ENCODE peak calls at places on chromosomes 3 and 15, in eight cellular contexts. H is WERI-Rb-1; Q is effector memory CD8-positive, alpha-beta T cell; A is iPS DF 6.9; I is central memory CD4-positive, alpha-beta T cell; K is AG08395; T is activated T-helper 1 cell treated with anti-CD3 and anti-CD28 coated beads, Interleukin-2, amount 50 U/mL, for 16 hours; W is AG04450. Y is an unnamed sample.

GRCh38 chr3:52494446-52494845 is 692 bp upstream of the STAB1 start:
- DNase-seq in H (no peak), Q (no peak), A (no peak), I (no peak), K (no peak), T (no peak), W (no peak), Y (no peak)

GRCh38 chr3:194377708-194378107 is 8.2 kb upstream of the LRRC15 start:
- DNase-seq in H (no peak), Q (no peak), A (no peak), I (no peak), K (no peak), T (no peak), W (no peak), Y (no peak)

GRCh38 chr15:95684693-95685115 is 645.8 kb upstream of the NR2F2 start:
- DNase-seq in H (no peak), Q (no peak), A (no peak), I (no peak), K (peak), T (no peak), W (peak), Y (no peak)

GRCh38 chr15:99073008-99073714 is 31.7 kb upstream of the SYNM start:
- DNase-seq in H (no peak), Q (no peak), A (no peak), I (no peak), K (no peak), T (no peak), W (no peak), Y (no peak)

GRCh38 chr15:64686130-64686735 is 89.2 kb downstream of the RBPMS2 start:
- DNase-seq in H (peak), Q (peak), A (no peak), I (peak), K (peak), T (no peak), W (no peak), Y (peak)

GRCh38 chr3:177781686-177782161 is 584.4 kb upstream of the TBL1XR1 start:
- DNase-seq in H (no peak), Q (no peak), A (no peak), I (no peak), K (peak), T (no peak), W (peak), Y (no peak)

GRCh38 chr3:244041-244440 is 47.5 kb downstream of the CHL1 start:
- DNase-seq in H (no peak), Q (no peak), A (no peak), I (no peak), K (no peak), T (no peak), W (peak), Y (no peak)

GRCh38 chr15:51286816-51287215 is 51.6 kb downstream of the CYP19A1 start:
- DNase-seq in H (peak), Q (no peak), A (no peak), I (no peak), K (no peak), T (no peak), W (no peak), Y (no peak)

GRCh38 chr3:13420051-13420816 is at the start of gene NUP210:
- DNase-seq in H (peak), Q (no peak), A (no peak), I (no peak), K (no peak), T (peak), W (no peak), Y (peak)

GRCh38 chr15:61871926-61872522 is 188.2 kb downstream of the VPS13C start:
- DNase-seq in H (no peak), Q (no peak), A (no peak), I (peak), K (peak), T (no peak), W (no peak), Y (peak)

GRCh38 chr3:104896624-104897023 is 470.1 kb upstream of the ALCAM start:
- DNase-seq in H (no peak), Q (no peak), A (no peak), I (no peak), K (no peak), T (no peak), W (no peak), Y (no peak)

GRCh38 chr3:23981955-23982354 is 36.9 kb downstream of the NR1D2 start:
- DNase-seq in H (no peak), Q (no peak), A (no peak), I (no peak), K (no peak), T (no peak), W (no peak), Y (no peak)

GRCh38 chr3:24508423-24508839 is 13.8 kb upstream of the THRB start:
- DNase-seq in H (no peak), Q (no peak), A (no peak), I (no peak), K (no peak), T (no peak), W (no peak), Y (no peak)

GRCh38 chr3:34090876-34091275 is 292.4 kb downstream of the PDCD6IP start:
- DNase-seq in H (peak), Q (no peak), A (no peak), I (no peak), K (no peak), T (no peak), W (no peak), Y (no peak)

Y was measured in GM20000.